ENCODE peak calls at places on chromosomes 12 and 14, in four cellular contexts. S is epithelial cell of esophagus, P is suprapubic skin, W is fibroblast of lung. M is an unnamed sample.
A peak's percentile ranks its signal among the peaks of the same experiment; 100 is the strongest.

GRCh38 chr14:21467620-21468019 is 9.1 kb downstream of the RAB2B start:
- DNase-seq in S (peak; percentile 43), W (peak; percentile 97), P (no peak), M (peak; percentile 51)

GRCh38 chr14:68703093-68703492 is 89.8 kb downstream of the ZFP36L1 start:
- DNase-seq in P (no peak), S (peak; percentile 91), W (peak; percentile 65), M (peak; percentile 47)

GRCh38 chr12:122880668-122881067 is 15.3 kb downstream of the VPS37B start:
- DNase-seq in P (no peak), W (peak; percentile 61), S (no peak), M (peak; percentile 67)

GRCh38 chr12:116423053-116423452 is 136.1 kb upstream of the MAP1LC3B2 start:
- DNase-seq in S (peak; percentile 85), W (peak; percentile 79), P (no peak), M (peak; percentile 26)

GRCh38 chr14:104506461-104507253 is 72.9 kb upstream of the C14orf180 start:
- DNase-seq in S (no peak), P (no peak), W (no peak), M (no peak)

GRCh38 chr12:43789941-43790340 is 16.2 kb downstream of the TWF1 start:
- DNase-seq in P (no peak), S (no peak), W (peak; percentile 63), M (peak; percentile 48)

GRCh38 chr12:111953455-111953854 is 59.5 kb downstream of the TMEM116 start:
- DNase-seq in P (no peak), S (peak; percentile 7), W (peak; percentile 60), M (no peak)

GRCh38 chr12:52126050-52126604 is 46.6 kb downstream of the SMIM41 start:
- DNase-seq in W (no peak), S (no peak), P (no peak), M (no peak)

GRCh38 chr12:99911076-99911475 is 73.7 kb downstream of the ANKS1B start:
- DNase-seq in S (peak; percentile 22), P (no peak), W (peak; percentile 84), M (peak; percentile 83)

GRCh38 chr12:69513297-69513696 is 43.1 kb downstream of the FRS2 start:
- DNase-seq in P (no peak), W (no peak), S (no peak), M (peak; percentile 40)

GRCh38 chr12:56119361-56119796 is 1.3 kb downstream of the ZC3H10 start:
- DNase-seq in P (peak; percentile 80), W (peak; percentile 95), S (peak; percentile 87), M (peak; percentile 87)

GRCh38 chr12:51926064-51926632 is 18.8 kb downstream of the ACVRL1 start:
- DNase-seq in S (no peak), W (no peak), P (peak; percentile 46), M (no peak)

GRCh38 chr14:64955297-64955696 is 12.8 kb upstream of the GPX2 start:
- DNase-seq in S (no peak), W (no peak), P (peak; percentile 44), M (no peak)

GRCh38 chr12:116933101-116933500 is 22.4 kb downstream of the FBXW8 start:
- DNase-seq in P (no peak), W (peak; percentile 56), S (no peak), M (no peak)

GRCh38 chr12:4908694-4909396 is 860 bp upstream of the KCNA1 start:
- DNase-seq in S (no peak), W (no peak), P (no peak), M (no peak)

GRCh38 chr14:96146131-96146771 is 58.4 kb upstream of the BDKRB2 start:
- DNase-seq in W (peak; percentile 77), S (peak; percentile 17), P (peak; percentile 61), M (peak; percentile 74)

GRCh38 chr12:13024151-13024946 is 19.8 kb upstream of the FAM234B start:
- DNase-seq in P (no peak), W (peak; percentile 87), S (peak; percentile 48), M (peak; percentile 77)

GRCh38 chr14:23694085-23694975 is 58.2 kb downstream of the DHRS2 start:
- DNase-seq in P (no peak), W (peak; percentile 51), S (peak; percentile 86), M (peak; percentile 17)

GRCh38 chr12:107660861-107661415 is 24.7 kb upstream of the PWP1 start:
- DNase-seq in P (no peak), S (no peak), W (no peak), M (no peak)

GRCh38 chr12:5096241-5096880 is 52.7 kb downstream of the KCNA5 start:
- DNase-seq in P (no peak), W (peak; percentile 74), S (no peak), M (peak; percentile 74)

GRCh38 chr12:79455314-79455713 is 235.4 kb downstream of the PAWR start:
- DNase-seq in W (no peak), P (no peak), S (no peak), M (no peak)

GRCh38 chr14:57761800-57762199 is 104.1 kb downstream of the SLC35F4 start:
- DNase-seq in P (no peak), S (no peak), W (no peak), M (no peak)

GRCh38 chr12:6039894-6040601 is 84.4 kb downstream of the VWF start:
- DNase-seq in P (no peak), W (peak; percentile 79), S (peak; percentile 75), M (peak; percentile 72)

GRCh38 chr12:71756054-71756675 is 1.5 kb downstream of the RAB21 start:
- DNase-seq in P (no peak), W (no peak), S (peak; percentile 25), M (no peak)

GRCh38 chr12:63989301-63989845 is 144.9 kb downstream of the SRGAP1 start:
- DNase-seq in P (no peak), W (peak; percentile 82), S (no peak), M (peak; percentile 70)

GRCh38 chr12:33439587-33440011 is at the start of gene SYT10:
- DNase-seq in S (peak; percentile 26), P (no peak), W (no peak), M (peak; percentile 26)

GRCh38 chr12:81296556-81297305 is 218.9 kb downstream of the ACSS3 start:
- DNase-seq in W (peak; percentile 30), S (peak; percentile 43), P (no peak), M (peak; percentile 85)

GRCh38 chr12:47754126-47754525 is 4.6 kb downstream of the RAPGEF3 start:
- DNase-seq in P (no peak), S (peak; percentile 61), W (no peak), M (no peak)

DNA sequence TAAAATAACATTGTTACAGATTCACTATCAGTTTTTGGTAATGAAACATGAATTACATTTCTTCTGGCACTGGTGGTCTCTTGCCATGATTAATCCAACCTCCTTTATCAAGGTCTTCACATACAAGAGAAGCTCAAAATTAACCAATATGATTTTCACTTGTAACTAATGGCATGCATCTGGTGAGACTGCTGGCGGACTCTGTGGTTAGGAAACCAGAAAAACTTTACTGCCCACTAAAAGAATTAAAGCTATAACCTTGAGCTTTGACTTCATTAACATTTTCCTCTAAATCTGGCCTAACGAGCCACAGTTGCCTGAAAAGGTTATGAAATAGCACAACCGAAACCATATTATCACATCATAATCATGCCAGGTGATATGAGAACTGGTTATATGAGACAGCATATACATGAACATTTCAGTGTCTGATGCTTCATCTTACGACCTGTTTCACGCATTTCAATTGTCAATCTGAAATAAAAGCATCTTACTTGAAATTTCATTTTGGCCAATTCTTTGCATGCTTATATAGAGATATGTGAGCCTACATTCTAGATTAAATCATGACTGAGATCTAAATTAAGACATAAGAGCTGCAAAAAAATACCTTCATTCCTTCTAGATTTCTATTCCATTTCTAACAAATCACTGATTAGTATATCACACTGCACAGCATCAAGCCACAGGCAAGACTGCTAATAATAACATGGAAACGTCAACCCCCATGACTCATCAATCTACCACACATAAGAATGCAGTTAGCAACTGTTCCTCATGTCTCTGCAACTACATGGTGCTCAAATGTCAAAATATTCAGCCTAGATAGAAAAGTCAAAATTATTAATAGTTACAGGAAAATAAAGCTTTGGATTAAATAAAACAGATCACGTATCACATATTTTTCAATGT is 89.3 kb downstream of the OSBPL8 start:
- DNase-seq in S (peak; percentile 92), P (no peak), W (peak; percentile 87), M (peak; percentile 86)
- H3K4me3 ChIP-seq in S (no peak overlapping the region), P (no peak overlapping the region), W (no peak overlapping the region), M (no peak overlapping the region)

DNA sequence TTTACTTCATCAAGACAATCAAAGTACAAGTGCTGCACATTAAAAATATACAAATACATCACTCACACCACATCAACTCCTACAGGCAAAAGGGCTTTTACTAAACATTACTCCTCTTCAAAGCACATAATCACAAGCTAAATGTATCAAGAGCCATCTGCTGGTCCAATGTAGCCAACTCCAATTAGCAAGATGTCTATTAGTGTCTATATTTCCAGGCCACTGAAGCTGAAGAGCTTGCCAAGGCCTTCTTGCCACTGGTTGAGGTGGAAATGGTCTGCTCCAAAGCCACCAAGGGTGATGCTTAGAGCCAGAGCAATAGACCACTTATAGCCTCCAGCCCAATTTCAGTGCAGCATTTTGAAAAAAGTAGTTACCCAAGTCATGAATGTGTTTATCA is 54.5 kb downstream of the RASSF9 start:
- DNase-seq in S (no peak), P (no peak), W (no peak), M (no peak)
- TF ChIP-seq CTCF in S (no peak), P (no peak), W (no peak), M (no peak)

GRCh38 chr14:98501335-98501734 is 770.7 kb downstream of the BCL11B start:
- DNase-seq in P (no peak), S (peak; percentile 97), W (no peak), M (no peak)

GRCh38 chr14:98494582-98494981 is 777.4 kb downstream of the BCL11B start:
- DNase-seq in S (peak; percentile 96), P (no peak), W (no peak), M (peak; percentile 71)

GRCh38 chr14:98501836-98502235 is 770.2 kb downstream of the BCL11B start:
- DNase-seq in P (no peak), W (no peak), S (no peak), M (peak; percentile 11)

GRCh38 chr14:98503086-98503815 is 768.7 kb downstream of the BCL11B start:
- DNase-seq in W (no peak), S (peak; percentile 66), P (no peak), M (no peak)

GRCh38 chr14:98498019-98498885 is 773.7 kb downstream of the BCL11B start:
- DNase-seq in W (no peak), P (no peak), S (peak; percentile 79), M (no peak)
- H3K4me3 ChIP-seq in W (no peak overlapping the region), P (no peak overlapping the region), S (no peak overlapping the region), M (no peak overlapping the region)

GRCh38 chr12:98696036-98696646 is 51.1 kb downstream of the APAF1 start:
- DNase-seq in W (no peak), P (no peak), S (no peak), M (no peak)

GRCh38 chr12:98699568-98699967 is 54.5 kb downstream of the APAF1 start:
- DNase-seq in W (peak; percentile 46), S (no peak), P (no peak), M (no peak)

GRCh38 chr12:98697209-98697608 is 52.1 kb downstream of the APAF1 start:
- DNase-seq in S (no peak), P (no peak), W (no peak), M (no peak)

GRCh38 chr12:98701166-98701565 is 56.1 kb downstream of the APAF1 start:
- DNase-seq in W (peak; percentile 13), P (no peak), S (no peak), M (peak; percentile 22)

GRCh38 chr12:98698603-98699463 is 53.7 kb downstream of the APAF1 start:
- DNase-seq in S (peak; percentile 59), P (no peak), W (peak; percentile 71), M (peak; percentile 72)
- TF ChIP-seq CTCF in S (peak; percentile 63), P (peak; percentile 53), W (peak; percentile 80), M (peak; percentile 77)

DNA sequence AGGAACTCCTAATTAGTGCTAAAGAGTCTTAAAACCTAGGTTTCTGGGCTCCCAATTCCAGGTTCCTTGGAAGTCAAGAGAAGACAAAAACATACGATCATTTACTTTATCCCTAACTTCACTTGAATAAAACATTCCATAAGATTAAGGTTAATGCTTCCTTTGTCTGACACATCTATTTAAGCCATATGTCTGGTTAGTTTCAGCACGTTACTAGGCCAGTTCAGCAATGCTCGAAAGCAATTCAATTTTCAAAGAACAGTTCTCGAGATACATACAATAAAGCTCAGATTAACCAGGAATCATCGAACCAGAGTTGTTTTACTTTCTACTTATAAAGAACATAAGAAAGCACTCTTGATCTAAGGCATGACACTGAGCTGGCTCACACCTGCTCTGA is 68.0 kb upstream of the POC1B start:
- DNase-seq in S (no peak), P (no peak), W (no peak), M (no peak)
- H3K4me3 ChIP-seq in S (no peak overlapping the region), P (no peak overlapping the region), W (no peak overlapping the region), M (no peak overlapping the region)

M was measured in astrocyte of the spinal cord.